ENCODE peak calls at places on chromosomes 5 and 9, in five cellular contexts. B, S, T, A and M are unnamed samples.

GRCh38 chr5:126492939-126493338 is 69.7 kb downstream of the GRAMD2B start:
- DNase-seq in S (no peak), B (no peak), T (peak), A (peak), M (no peak)

GRCh38 chr9:130305381-130305780 is 39.8 kb downstream of the HMCN2 start:
- DNase-seq in B (no peak), T (no peak), S (no peak), A (no peak), M (no peak)

GRCh38 chr5:164351245-164351834 is 845.9 kb downstream of the MAT2B start:
- DNase-seq in A (no peak), T (no peak), S (no peak), B (no peak), M (no peak)

GRCh38 chr5:83567741-83568530 is 96.4 kb downstream of the VCAN start:
- DNase-seq in T (peak), B (peak), S (no peak), A (peak), M (no peak)

GRCh38 chr5:142587354-142587965 is 98.4 kb downstream of the FGF1 start:
- DNase-seq in A (peak), B (peak), S (no peak), T (peak), M (no peak)

GRCh38 chr5:93193756-93194155 is 387.3 kb downstream of the NR2F1-AS1 start:
- DNase-seq in T (peak), B (no peak), S (no peak), A (peak), M (no peak)

GRCh38 chr5:38616061-38616460 is 59.6 kb upstream of the LIFR start:
- DNase-seq in T (peak), S (no peak), B (no peak), A (no peak), M (no peak)

GRCh38 chr9:91089405-91090131 is 272.1 kb downstream of the AUH start:
- DNase-seq in A (peak), T (peak), B (no peak), S (no peak), M (no peak)

GRCh38 chr5:125152036-125152435 is 405.6 kb upstream of the ZNF608 start:
- DNase-seq in B (no peak), T (no peak), S (no peak), A (no peak), M (no peak)

GRCh38 chr9:135343136-135343535 is 136.4 kb upstream of the PPP1R26 start:
- DNase-seq in S (no peak), A (no peak), B (no peak), T (no peak), M (no peak)

GRCh38 chr5:134554319-134555222 is 29.1 kb downstream of the JADE2 start:
- DNase-seq in T (peak), A (peak), B (no peak), S (peak), M (peak)

GRCh38 chr5:73436535-73437125 is 11.9 kb downstream of the FOXD1 start:
- DNase-seq in B (no peak), A (no peak), T (no peak), S (no peak), M (no peak)

GRCh38 chr5:73438897-73439470 is 9.6 kb downstream of the FOXD1 start:
- DNase-seq in T (no peak), S (no peak), A (no peak), B (no peak), M (no peak)

GRCh38 chr5:73435640-73436534 is 12.7 kb downstream of the FOXD1 start:
- DNase-seq in S (no peak), A (no peak), B (no peak), T (no peak), M (no peak)

GRCh38 chr5:73438048-73438896 is 10.3 kb downstream of the FOXD1 start:
- DNase-seq in S (no peak), B (no peak), A (peak), T (no peak), M (no peak)

GRCh38 chr5:73437126-73438047 is 11.2 kb downstream of the FOXD1 start:
- DNase-seq in A (peak), S (no peak), T (peak), B (no peak), M (no peak)
- TF ChIP-seq CTCF in A (peak), S (no peak), T (peak), B (no peak), M (no peak)

GRCh38 chr5:61328791-61329617 is 3.1 kb upstream of the ZSWIM6 start:
- DNase-seq in T (peak), B (no peak), S (no peak), A (no peak), M (no peak)

GRCh38 chr5:61329729-61330128 is 2.3 kb upstream of the ZSWIM6 start:
- DNase-seq in T (peak), B (peak), A (peak), S (no peak), M (no peak)

GRCh38 chr5:61330341-61330878 is 1.6 kb upstream of the ZSWIM6 start:
- DNase-seq in B (peak), S (peak), A (peak), T (peak), M (no peak)

GRCh38 chr5:61330879-61331406 is 1.1 kb upstream of the ZSWIM6 start:
- DNase-seq in S (peak), T (peak), A (peak), B (peak), M (peak)

DNA sequence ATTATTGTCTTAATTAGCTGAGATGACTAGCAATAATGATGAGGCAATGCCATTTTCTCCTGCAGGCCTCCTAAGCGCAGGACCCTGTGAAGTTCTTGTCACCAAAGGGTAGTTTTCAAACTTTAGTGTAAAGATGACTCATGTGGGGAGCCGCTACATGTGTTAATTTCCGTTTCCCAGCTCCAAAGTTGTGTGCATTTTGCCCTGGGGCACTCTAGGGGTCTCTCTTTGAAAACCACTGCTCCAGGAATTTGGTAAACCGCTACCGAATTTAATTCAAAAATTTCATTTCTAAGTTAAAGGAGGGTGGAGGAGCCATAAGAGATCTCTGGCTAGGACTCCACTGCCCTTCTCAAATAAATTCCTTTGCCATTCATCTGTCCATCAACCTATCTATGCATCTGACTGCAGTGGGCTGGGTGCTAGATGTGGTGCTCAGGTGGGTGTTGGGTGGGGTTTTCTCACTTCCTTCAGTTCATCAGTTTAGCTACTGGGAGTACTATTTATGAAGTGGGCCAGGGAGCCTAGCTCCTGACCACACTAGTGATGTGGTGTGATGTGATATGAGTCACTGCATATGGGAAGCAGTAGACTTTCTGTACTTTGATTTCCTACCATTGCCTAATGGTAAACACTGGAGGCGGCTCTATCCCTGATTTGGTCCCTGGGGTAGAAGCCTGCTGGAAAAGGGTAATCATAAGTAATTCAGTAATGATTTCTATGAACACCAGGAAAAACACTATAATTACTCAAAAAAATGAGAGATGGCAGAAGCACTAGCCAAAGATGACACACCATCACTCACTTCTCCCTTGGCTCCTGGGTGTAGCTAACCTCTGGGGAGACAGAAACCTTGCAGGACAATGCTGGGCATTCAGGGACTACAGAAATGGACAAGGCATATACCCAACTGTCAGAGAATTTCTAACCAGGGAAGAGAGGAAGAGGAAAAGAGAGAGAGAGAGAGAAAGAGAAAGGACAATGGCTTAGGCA is 4.0 kb upstream of the ZSWIM6 start:
- DNase-seq in A (peak), T (peak), S (no peak), B (peak), M (no peak)
- TF ChIP-seq CTCF in A (no peak), T (no peak), S (no peak), B (no peak), M (no peak)

GRCh38 chr5:36240779-36241635 is 718 bp downstream of the NADK2 start:
- DNase-seq in T (peak), S (peak), A (peak), B (peak), M (peak)
- TF ChIP-seq CTCF in T (no peak), S (no peak), A (no peak), B (peak), M (no peak)

GRCh38 chr9:103397868-103398600 is 402.9 kb downstream of the CYLC2 start:
- DNase-seq in B (peak), S (peak), A (peak), T (no peak), M (no peak)
- TF ChIP-seq CTCF in B (peak), S (peak), A (peak), T (peak), M (no peak)

GRCh38 chr9:117714282-117714681 is 10.1 kb downstream of the TLR4 start:
- DNase-seq in T (no peak), A (no peak), B (no peak), S (no peak), M (no peak)
- TF ChIP-seq CTCF in T (no peak), A (no peak), B (no peak), S (no peak), M (no peak)